ENCODE peak calls at places on chromosomes 13 and 19, in nine cellular contexts. A, F, J, T, V, W, Z, P and Q are unnamed samples.

GRCh38 chr19:46698395-46699321 is 18.3 kb downstream of the PRKD2 start:
- DNase-seq in Z (no peak), P (no peak), F (no peak), V (no peak), A (no peak), T (no peak), J (no peak), W (no peak), Q (no peak)

GRCh38 chr19:19463348-19464117 is 51.8 kb downstream of the TSSK6 start:
- DNase-seq in P (no peak), J (peak), F (no peak), V (peak), A (no peak), W (no peak), Z (no peak), T (no peak), Q (peak)

GRCh38 chr13:98279473-98280175 is 102.6 kb upstream of the RNF113B start:
- DNase-seq in V (no peak), P (no peak), T (no peak), F (no peak), J (no peak), Z (no peak), A (peak), W (peak), Q (peak)

GRCh38 chr19:11092181-11092538 is 2.9 kb downstream of the LDLR start:
- DNase-seq in A (peak), W (no peak), J (no peak), T (no peak), Z (no peak), V (peak), F (peak), P (no peak), Q (no peak)

GRCh38 chr19:48095637-48096175 is 14.9 kb downstream of the PLA2G4C start:
- DNase-seq in Z (no peak), A (no peak), F (no peak), P (no peak), T (no peak), J (no peak), W (no peak), V (peak), Q (no peak)

GRCh38 chr19:53775524-53775923 is 48.6 kb downstream of the NLRP12 start:
- DNase-seq in Z (no peak), P (no peak), V (no peak), J (no peak), A (no peak), T (no peak), F (no peak), W (no peak), Q (no peak)

GRCh38 chr13:76925115-76925514 is 23.2 kb upstream of the ACOD1 start:
- DNase-seq in V (no peak), Z (no peak), T (no peak), F (no peak), J (no peak), W (no peak), A (no peak), P (no peak), Q (no peak)

GRCh38 chr13:101406787-101407186 is 9.5 kb downstream of the NALCN start:
- DNase-seq in J (no peak), F (no peak), T (no peak), A (no peak), P (no peak), W (no peak), Z (no peak), V (no peak), Q (no peak)

GRCh38 chr19:18442941-18443340 is 5.0 kb upstream of the ISYNA1 start:
- DNase-seq in V (no peak), F (no peak), J (no peak), W (no peak), A (no peak), P (no peak), T (no peak), Z (no peak), Q (no peak)

GRCh38 chr13:36673838-36674326 is at the start of gene SERTM1:
- DNase-seq in A (no peak), P (peak), J (peak), T (no peak), Z (peak), F (no peak), V (peak), W (peak), Q (peak)

GRCh38 chr13:76014618-76015315 is 378.6 kb downstream of the LMO7 start:
- DNase-seq in J (no peak), Z (no peak), T (no peak), P (no peak), W (no peak), F (no peak), V (peak), A (no peak), Q (peak)

GRCh38 chr13:97002581-97002980 is 8.3 kb upstream of the OXGR1 start:
- DNase-seq in T (no peak), V (no peak), W (no peak), F (no peak), A (no peak), P (no peak), J (no peak), Z (no peak), Q (no peak)

GRCh38 chr19:29577662-29577963 is 28.5 kb upstream of the POP4 start:
- DNase-seq in F (no peak), Z (no peak), J (no peak), T (no peak), W (no peak), A (no peak), V (no peak), P (no peak), Q (no peak)

GRCh38 chr13:30466841-30467252 is 1.1 kb upstream of the HMGB1 start:
- DNase-seq in Z (no peak), J (no peak), W (no peak), P (no peak), A (no peak), V (no peak), T (no peak), F (no peak), Q (peak)

GRCh38 chr13:48660356-48661076 is 6.8 kb downstream of the CYSLTR2 start:
- DNase-seq in J (no peak), Z (no peak), T (no peak), W (no peak), V (no peak), A (no peak), F (no peak), P (no peak), Q (no peak)

GRCh38 chr19:35545855-35546381 is 492 bp downstream of the TMEM147 start:
- DNase-seq in P (peak), Z (no peak), J (peak), V (peak), F (no peak), T (peak), W (peak), A (peak), Q (peak)

GRCh38 chr13:27168086-27168485 is 3.5 kb downstream of the USP12 start:
- DNase-seq in W (no peak), T (no peak), P (no peak), F (no peak), J (no peak), A (no peak), Z (no peak), V (no peak), Q (peak)

GRCh38 chr13:39692650-39693438 is 37.4 kb downstream of the COG6 start:
- DNase-seq in T (no peak), P (no peak), F (no peak), W (no peak), A (no peak), J (no peak), V (no peak), Z (no peak), Q (no peak)

GRCh38 chr13:40389081-40389641 is 277.3 kb downstream of the FOXO1 start:
- DNase-seq in Z (no peak), A (peak), J (no peak), V (no peak), W (no peak), F (no peak), T (peak), P (no peak), Q (no peak)

GRCh38 chr13:30679483-30680330 is 55.6 kb upstream of the ALOX5AP start:
- DNase-seq in T (no peak), V (peak), A (peak), P (peak), J (no peak), F (no peak), W (peak), Z (peak), Q (peak)

GRCh38 chr19:33501957-33502356 is 19.6 kb downstream of the PEPD start:
- DNase-seq in W (no peak), V (no peak), J (no peak), Z (no peak), F (no peak), P (no peak), T (no peak), A (no peak), Q (peak)

GRCh38 chr19:16293133-16294085 is 31.2 kb upstream of the KLF2 start:
- DNase-seq in T (no peak), F (no peak), Z (peak), A (no peak), P (no peak), V (peak), J (no peak), W (no peak), Q (no peak)

GRCh38 chr13:97030705-97031452 is 36.6 kb upstream of the OXGR1 start:
- DNase-seq in A (no peak), P (peak), F (no peak), W (peak), Z (peak), T (no peak), V (peak), J (no peak), Q (peak)

GRCh38 chr19:49716154-49716553 is 25.2 kb downstream of the CPT1C start:
- DNase-seq in V (no peak), F (no peak), P (no peak), A (no peak), Z (no peak), J (no peak), T (no peak), W (no peak), Q (no peak)

GRCh38 chr19:45103625-45104319 is 10.8 kb downstream of the PPP1R37 start:
- DNase-seq in A (peak), W (no peak), T (no peak), J (no peak), V (no peak), Z (peak), F (no peak), P (peak), Q (peak)

GRCh38 chr13:112670864-112671263 is 19.0 kb upstream of the ATP11A start:
- DNase-seq in F (no peak), J (no peak), P (no peak), A (no peak), T (no peak), V (no peak), W (no peak), Z (no peak), Q (peak)

GRCh38 chr19:4705413-4706131 is 18.1 kb downstream of the DPP9 start:
- DNase-seq in J (no peak), Z (no peak), T (no peak), F (no peak), P (no peak), V (no peak), A (no peak), W (no peak), Q (no peak)

GRCh38 chr19:46821512-46822359 is 28.9 kb downstream of the AP2S1 start:
- DNase-seq in P (no peak), F (peak), A (peak), W (no peak), V (no peak), T (peak), J (peak), Z (no peak), Q (peak)